ENCODE peak calls at places on chromosomes 1 and 21, in ten cellular contexts. One of them, this sample, is unnamed.
A peak's percentile ranks its signal among the peaks of the same experiment; 100 is the strongest.

GRCh38 chr1:237287876-237288517 is 246.0 kb downstream of the RYR2 start:
- DNase-seq in NCI-H1694: no peak
- DNase-seq in neural crest cell: no peak
- DNase-seq in midbrain: peak; percentile 4
- DNase-seq in GM23248: no peak
- DNase-seq in PC-3: no peak
- DNase-seq in NCI-H345: peak; percentile 96
- DNase-seq in AG08396: no peak
- DNase-seq in NCI-H1092: peak; percentile 22
- DNase-seq in lung: no peak
- DNase-seq in this sample: no peak

GRCh38 chr1:116126281-116126680 is 15.1 kb downstream of the MAB21L3 start:
- DNase-seq in GM23248: no peak
- DNase-seq in PC-3: no peak
- DNase-seq in midbrain: no peak
- DNase-seq in AG08396: no peak
- DNase-seq in NCI-H345: no peak
- DNase-seq in lung: no peak
- DNase-seq in NCI-H1694: no peak
- DNase-seq in neural crest cell: no peak
- DNase-seq in NCI-H1092: no peak
- DNase-seq in this sample: no peak

GRCh38 chr1:2528966-2529750 is 905 bp downstream of the HES5 start:
- DNase-seq in GM23248: peak; percentile 48
- DNase-seq in NCI-H345: no peak
- DNase-seq in PC-3: no peak
- DNase-seq in NCI-H1694: no peak
- DNase-seq in lung: no peak
- DNase-seq in midbrain: no peak
- DNase-seq in neural crest cell: peak; percentile 31
- DNase-seq in AG08396: no peak
- DNase-seq in NCI-H1092: no peak
- DNase-seq in this sample: no peak

GRCh38 chr1:31926846-31927660 is 11.1 kb downstream of the PTP4A2 start:
- DNase-seq in GM23248: no peak
- DNase-seq in lung: no peak
- DNase-seq in PC-3: no peak
- DNase-seq in NCI-H1092: peak; percentile 61
- DNase-seq in AG08396: no peak
- DNase-seq in midbrain: peak; percentile 46
- DNase-seq in NCI-H345: peak; percentile 63
- DNase-seq in neural crest cell: no peak
- DNase-seq in NCI-H1694: no peak
- DNase-seq in this sample: no peak

GRCh38 chr1:9437931-9438330 is 101.3 kb upstream of the SLC25A33 start:
- DNase-seq in neural crest cell: no peak
- DNase-seq in AG08396: peak; percentile 58
- DNase-seq in lung: no peak
- DNase-seq in midbrain: peak; percentile 56
- DNase-seq in NCI-H1092: no peak
- DNase-seq in GM23248: peak; percentile 87
- DNase-seq in NCI-H345: no peak
- DNase-seq in PC-3: peak; percentile 10
- DNase-seq in NCI-H1694: no peak
- DNase-seq in this sample: peak; percentile 93

GRCh38 chr1:46474580-46474979 is 15.1 kb upstream of the DMBX1 start:
- DNase-seq in NCI-H1694: no peak
- DNase-seq in lung: no peak
- DNase-seq in neural crest cell: no peak
- DNase-seq in GM23248: no peak
- DNase-seq in AG08396: no peak
- DNase-seq in NCI-H1092: no peak
- DNase-seq in midbrain: no peak
- DNase-seq in NCI-H345: no peak
- DNase-seq in PC-3: no peak
- DNase-seq in this sample: no peak

GRCh38 chr1:187129132-187129531 is 300.4 kb downstream of the PLA2G4A start:
- DNase-seq in midbrain: no peak
- DNase-seq in NCI-H1694: no peak
- DNase-seq in NCI-H345: no peak
- DNase-seq in NCI-H1092: no peak
- DNase-seq in AG08396: no peak
- DNase-seq in PC-3: no peak
- DNase-seq in lung: no peak
- DNase-seq in neural crest cell: no peak
- DNase-seq in GM23248: no peak
- DNase-seq in this sample: no peak

GRCh38 chr1:237171564-237172485 is 129.8 kb downstream of the RYR2 start:
- DNase-seq in lung: no peak
- DNase-seq in NCI-H1694: peak; percentile 60
- DNase-seq in neural crest cell: no peak
- DNase-seq in NCI-H345: no peak
- DNase-seq in NCI-H1092: no peak
- DNase-seq in midbrain: no peak
- DNase-seq in PC-3: no peak
- DNase-seq in AG08396: no peak
- DNase-seq in GM23248: no peak
- DNase-seq in this sample: no peak

GRCh38 chr1:94522304-94522703 is 19.3 kb downstream of the F3 start:
- DNase-seq in NCI-H1092: peak; percentile 2
- DNase-seq in AG08396: no peak
- DNase-seq in neural crest cell: no peak
- DNase-seq in NCI-H1694: peak; percentile 16
- DNase-seq in PC-3: peak; percentile 69
- DNase-seq in NCI-H345: peak; percentile 46
- DNase-seq in lung: no peak
- DNase-seq in midbrain: peak; percentile 56
- DNase-seq in GM23248: peak; percentile 83
- DNase-seq in this sample: no peak

GRCh38 chr1:40870135-40870728 is 8.1 kb upstream of the CITED4 start:
- DNase-seq in lung: no peak
- DNase-seq in PC-3: peak; percentile 49
- DNase-seq in NCI-H1694: no peak
- DNase-seq in neural crest cell: no peak
- DNase-seq in GM23248: peak; percentile 55
- DNase-seq in midbrain: no peak
- DNase-seq in NCI-H1092: no peak
- DNase-seq in AG08396: no peak
- DNase-seq in NCI-H345: no peak
- DNase-seq in this sample: no peak

GRCh38 chr1:230495891-230496385 is 69.8 kb upstream of the PGBD5 start:
- DNase-seq in NCI-H345: no peak
- DNase-seq in NCI-H1092: no peak
- DNase-seq in GM23248: no peak
- DNase-seq in neural crest cell: no peak
- DNase-seq in NCI-H1694: no peak
- DNase-seq in lung: no peak
- DNase-seq in AG08396: no peak
- DNase-seq in midbrain: no peak
- DNase-seq in PC-3: peak; percentile 21
- DNase-seq in this sample: no peak

GRCh38 chr1:115977481-115978258 is 1.4 kb downstream of the SLC22A15 start:
- DNase-seq in NCI-H1092: no peak
- DNase-seq in neural crest cell: no peak
- DNase-seq in NCI-H345: no peak
- DNase-seq in AG08396: peak; percentile 45
- DNase-seq in midbrain: peak; percentile 51
- DNase-seq in GM23248: peak; percentile 89
- DNase-seq in NCI-H1694: no peak
- DNase-seq in PC-3: peak; percentile 56
- DNase-seq in lung: peak; percentile 44
- DNase-seq in this sample: peak; percentile 55

GRCh38 chr1:172761581-172762025 is 102.7 kb downstream of the FASLG start:
- DNase-seq in PC-3: peak; percentile 98
- DNase-seq in lung: no peak
- DNase-seq in midbrain: no peak
- DNase-seq in NCI-H1694: no peak
- DNase-seq in AG08396: no peak
- DNase-seq in NCI-H1092: no peak
- DNase-seq in NCI-H345: no peak
- DNase-seq in neural crest cell: no peak
- DNase-seq in GM23248: peak; percentile 39
- DNase-seq in this sample: no peak

GRCh38 chr1:8182034-8182761 is 135.7 kb upstream of the SLC45A1 start:
- DNase-seq in lung: peak; percentile 66
- DNase-seq in NCI-H345: no peak
- DNase-seq in PC-3: peak; percentile 98
- DNase-seq in neural crest cell: no peak
- DNase-seq in GM23248: peak; percentile 51
- DNase-seq in NCI-H1694: no peak
- DNase-seq in midbrain: no peak
- DNase-seq in NCI-H1092: no peak
- DNase-seq in AG08396: no peak
- DNase-seq in this sample: no peak

GRCh38 chr1:77360256-77360655 is 78.4 kb downstream of the AK5 start:
- DNase-seq in NCI-H1092: no peak
- DNase-seq in AG08396: no peak
- DNase-seq in neural crest cell: no peak
- DNase-seq in GM23248: no peak
- DNase-seq in NCI-H345: no peak
- DNase-seq in NCI-H1694: no peak
- DNase-seq in PC-3: no peak
- DNase-seq in lung: no peak
- DNase-seq in midbrain: no peak
- DNase-seq in this sample: no peak

GRCh38 chr1:198030682-198031081 is 113.5 kb downstream of the LHX9 start:
- DNase-seq in PC-3: no peak
- DNase-seq in NCI-H1694: no peak
- DNase-seq in NCI-H1092: no peak
- DNase-seq in lung: no peak
- DNase-seq in midbrain: no peak
- DNase-seq in AG08396: no peak
- DNase-seq in neural crest cell: no peak
- DNase-seq in GM23248: peak; percentile 76
- DNase-seq in NCI-H345: no peak
- DNase-seq in this sample: peak; percentile 54

GRCh38 chr1:241639040-241639652 is 1.0 kb downstream of the CHML start:
- DNase-seq in midbrain: peak; percentile 22
- DNase-seq in GM23248: peak; percentile 32
- DNase-seq in AG08396: no peak
- DNase-seq in PC-3: peak; percentile 53
- DNase-seq in NCI-H1092: no peak
- DNase-seq in NCI-H1694: peak; percentile 33
- DNase-seq in NCI-H345: no peak
- DNase-seq in lung: peak; percentile 35
- DNase-seq in neural crest cell: no peak
- DNase-seq in this sample: no peak

GRCh38 chr1:9687876-9688582 is 36.5 kb downstream of the PIK3CD start:
- DNase-seq in midbrain: no peak
- DNase-seq in PC-3: peak; percentile 32
- DNase-seq in lung: no peak
- DNase-seq in NCI-H1694: no peak
- DNase-seq in GM23248: peak; percentile 71
- DNase-seq in NCI-H345: peak; percentile 47
- DNase-seq in NCI-H1092: no peak
- DNase-seq in neural crest cell: peak; percentile 23
- DNase-seq in AG08396: peak; percentile 56
- DNase-seq in this sample: peak; percentile 19

GRCh38 chr21:41377715-41378114 is 15.9 kb downstream of the MX2 start:
- DNase-seq in neural crest cell: no peak
- DNase-seq in NCI-H1092: no peak
- DNase-seq in PC-3: no peak
- DNase-seq in GM23248: no peak
- DNase-seq in AG08396: no peak
- DNase-seq in lung: no peak
- DNase-seq in NCI-H1694: no peak
- DNase-seq in NCI-H345: no peak
- DNase-seq in midbrain: no peak
- DNase-seq in this sample: no peak

GRCh38 chr1:226619031-226619430 is 70.5 kb downstream of the STUM start:
- DNase-seq in NCI-H1092: no peak
- DNase-seq in neural crest cell: no peak
- DNase-seq in NCI-H1694: no peak
- DNase-seq in AG08396: no peak
- DNase-seq in PC-3: no peak
- DNase-seq in midbrain: no peak
- DNase-seq in lung: no peak
- DNase-seq in GM23248: no peak
- DNase-seq in NCI-H345: no peak
- DNase-seq in this sample: no peak

GRCh38 chr1:4447778-4448360 is 206.5 kb upstream of the AJAP1 start:
- DNase-seq in midbrain: peak; percentile 17
- DNase-seq in lung: no peak
- DNase-seq in PC-3: no peak
- DNase-seq in neural crest cell: no peak
- DNase-seq in GM23248: no peak
- DNase-seq in NCI-H1694: no peak
- DNase-seq in NCI-H345: no peak
- DNase-seq in NCI-H1092: no peak
- DNase-seq in AG08396: no peak
- DNase-seq in this sample: no peak

GRCh38 chr21:29305561-29305960 is 6.8 kb downstream of the BACH1 start:
- DNase-seq in neural crest cell: no peak
- DNase-seq in GM23248: no peak
- DNase-seq in midbrain: no peak
- DNase-seq in NCI-H1694: no peak
- DNase-seq in AG08396: no peak
- DNase-seq in NCI-H345: no peak
- DNase-seq in NCI-H1092: no peak
- DNase-seq in PC-3: no peak
- DNase-seq in lung: no peak
- DNase-seq in this sample: no peak

GRCh38 chr1:119367332-119368124 is 1.1 kb upstream of the HAO2 start:
- DNase-seq in NCI-H1694: no peak
- DNase-seq in GM23248: peak; percentile 80
- DNase-seq in midbrain: peak; percentile 38
- DNase-seq in AG08396: peak; percentile 40
- DNase-seq in NCI-H1092: no peak
- DNase-seq in neural crest cell: no peak
- DNase-seq in NCI-H345: peak; percentile 18
- DNase-seq in lung: no peak
- DNase-seq in PC-3: peak; percentile 74
- DNase-seq in this sample: no peak

GRCh38 chr1:22053018-22053860 is 730 bp downstream of the CDC42 start:
- DNase-seq in NCI-H1092: peak; percentile 29
- DNase-seq in NCI-H345: peak; percentile 63
- DNase-seq in GM23248: peak; percentile 88
- DNase-seq in NCI-H1694: peak; percentile 5
- DNase-seq in midbrain: peak; percentile 46
- DNase-seq in neural crest cell: peak; percentile 47
- DNase-seq in PC-3: peak; percentile 41
- DNase-seq in lung: peak; percentile 53
- DNase-seq in AG08396: peak; percentile 79
- DNase-seq in this sample: peak; percentile 44

GRCh38 chr21:23601549-23601948 is 2005.7 kb downstream of the MRPL39 start:
- DNase-seq in PC-3: no peak
- DNase-seq in NCI-H345: no peak
- DNase-seq in AG08396: no peak
- DNase-seq in NCI-H1694: no peak
- DNase-seq in GM23248: no peak
- DNase-seq in NCI-H1092: no peak
- DNase-seq in midbrain: no peak
- DNase-seq in lung: no peak
- DNase-seq in neural crest cell: no peak
- DNase-seq in this sample: no peak

GRCh38 chr1:103546496-103546895 is 21.0 kb downstream of the RNPC3 start:
- DNase-seq in midbrain: no peak
- DNase-seq in NCI-H345: no peak
- DNase-seq in NCI-H1694: no peak
- DNase-seq in lung: no peak
- DNase-seq in neural crest cell: no peak
- DNase-seq in AG08396: no peak
- DNase-seq in NCI-H1092: no peak
- DNase-seq in PC-3: no peak
- DNase-seq in GM23248: no peak
- DNase-seq in this sample: no peak

GRCh38 chr1:77779529-77780281 is at the start of gene MIGA1:
- DNase-seq in AG08396: peak; percentile 85
- DNase-seq in NCI-H345: peak; percentile 94
- DNase-seq in midbrain: peak; percentile 95
- DNase-seq in NCI-H1694: peak; percentile 68
- DNase-seq in neural crest cell: peak; percentile 72
- DNase-seq in GM23248: peak; percentile 88
- DNase-seq in NCI-H1092: peak; percentile 82
- DNase-seq in lung: peak; percentile 95
- DNase-seq in PC-3: peak; percentile 92
- DNase-seq in this sample: peak; percentile 83

GRCh38 chr1:7375781-7376660 is 395.1 kb upstream of the VAMP3 start:
- DNase-seq in NCI-H1092: no peak
- DNase-seq in lung: no peak
- DNase-seq in midbrain: no peak
- DNase-seq in AG08396: no peak
- DNase-seq in NCI-H1694: no peak
- DNase-seq in PC-3: no peak
- DNase-seq in GM23248: no peak
- DNase-seq in NCI-H345: no peak
- DNase-seq in neural crest cell: no peak
- DNase-seq in this sample: peak; percentile 69